ENCODE peak calls at places on chromosomes 11 and 22, in nine cellular contexts. C is HepG2, K is A549, Q is Karpas-422, Z is mesenchymal stem cell, H is DND-41, A is hepatocyte, R is SK-N-SH, J is GM23248. S is an unnamed sample.

GRCh38 chr22:43099095-43099494 is 9.9 kb upstream of the TTLL1 start:
- DNase-seq in C (no peak), K (no peak), Q (no peak), Z (no peak), H (no peak), A (no peak), R (no peak), J (no peak), S (no peak)

GRCh38 chr11:2158966-2159365 is 2.0 kb downstream of the INS start:
- DNase-seq in C (no peak), K (no peak), Q (no peak), Z (no peak), H (no peak), A (no peak), R (no peak), J (no peak), S (no peak)

GRCh38 chr11:134155946-134156865 is 67.6 kb downstream of the NCAPD3 start:
- DNase-seq in C (no peak), K (no peak), Q (no peak), Z (no peak), H (no peak), A (no peak), R (no peak), J (no peak), S (no peak)

GRCh38 chr11:45820211-45820857 is 15.4 kb downstream of the SLC35C1 start:
- DNase-seq in C (no peak), K (no peak), Q (no peak), Z (no peak), H (no peak), A (no peak), R (no peak), J (no peak), S (no peak)

GRCh38 chr11:3341298-3341697 is 37.6 kb downstream of the ZNF195 start:
- DNase-seq in C (peak; percentile 28), K (no peak), Q (peak; percentile 93), Z (no peak), H (peak; percentile 67), A (peak; percentile 50), R (peak; percentile 65), J (peak; percentile 64), S (no peak)

GRCh38 chr11:87451400-87451799 is 413.7 kb downstream of the TMEM135 start:
- DNase-seq in C (no peak), K (no peak), Q (no peak), Z (peak; percentile 21), H (no peak), A (no peak), R (no peak), J (no peak), S (no peak)

GRCh38 chr11:102400603-102401002 is 52.0 kb downstream of the TMEM123 start:
- DNase-seq in C (no peak), K (no peak), Q (no peak), Z (no peak), H (no peak), A (no peak), R (no peak), J (no peak), S (no peak)

GRCh38 chr22:28024422-28024888 is 105.4 kb upstream of the PITPNB start:
- DNase-seq in C (no peak), K (no peak), Q (no peak), Z (no peak), H (no peak), A (no peak), R (peak; percentile 10), J (no peak), S (no peak)

DNA sequence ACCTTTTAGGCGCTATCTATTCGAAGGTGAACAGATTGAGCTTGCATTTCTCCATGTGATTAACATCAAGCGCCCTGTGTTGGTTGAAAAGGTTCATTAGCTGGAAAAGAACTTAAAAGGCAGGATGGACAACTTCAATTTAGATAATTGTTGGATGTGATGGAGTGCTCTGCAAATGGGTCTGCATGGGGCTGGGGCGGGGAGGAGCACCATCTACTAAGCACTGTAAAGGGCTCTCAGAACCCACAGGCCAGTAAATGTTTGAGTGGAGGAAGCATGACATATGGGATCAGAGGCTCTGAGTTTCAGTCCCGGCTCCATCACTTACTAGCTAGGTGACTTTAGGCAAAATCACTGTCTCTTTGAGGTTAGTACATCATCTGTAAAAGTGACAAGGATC is 28.2 kb downstream of the ARL14EP start:
- DNase-seq in C (no peak), K (no peak), Q (no peak), Z (no peak), H (no peak), A (no peak), R (no peak), J (no peak), S (no peak)
- H3K4me2 ChIP-seq in C (no peak overlapping the region), K (no peak overlapping the region), Q (no peak overlapping the region), Z (no peak overlapping the region), H (no peak overlapping the region), A (no peak overlapping the region), R (no peak overlapping the region), J (no peak overlapping the region), S (no peak overlapping the region)

GRCh38 chr22:45891471-45891995 is 85.4 kb downstream of the WNT7B start:
- DNase-seq in C (no peak), K (no peak), Q (no peak), Z (no peak), H (no peak), A (no peak), R (no peak), J (no peak), S (no peak)

GRCh38 chr22:45891996-45892621 is 84.9 kb downstream of the WNT7B start:
- DNase-seq in C (no peak), K (no peak), Q (no peak), Z (no peak), H (no peak), A (no peak), R (no peak), J (no peak), S (no peak)

GRCh38 chr22:45892681-45893461 is 84.1 kb downstream of the WNT7B start:
- DNase-seq in C (no peak), K (no peak), Q (no peak), Z (no peak), H (no peak), A (no peak), R (no peak), J (no peak), S (no peak)

GRCh38 chr22:45895436-45896152 is 81.4 kb downstream of the WNT7B start:
- DNase-seq in C (no peak), K (no peak), Q (no peak), Z (no peak), H (no peak), A (no peak), R (no peak), J (no peak), S (no peak)

DNA sequence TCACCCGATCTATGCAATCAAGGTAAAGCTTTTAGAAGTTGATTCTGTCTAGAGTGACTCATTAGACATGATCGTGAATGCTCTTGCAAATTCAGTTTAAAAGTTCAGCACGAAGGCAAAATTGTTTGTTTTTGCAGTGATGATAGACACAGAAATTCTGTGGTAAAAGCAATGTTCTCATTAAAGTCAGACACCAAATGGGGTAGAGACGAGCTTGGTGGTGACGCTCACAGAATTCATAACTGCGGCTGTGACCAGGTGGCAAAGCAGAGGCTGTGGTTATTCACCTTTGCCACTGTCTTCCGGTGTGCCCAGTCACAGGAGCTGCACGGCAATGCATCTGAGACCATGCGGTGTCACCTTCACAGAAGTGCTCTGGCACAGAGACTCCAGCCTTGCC is 83.4 kb downstream of the WNT7B start:
- DNase-seq in C (no peak), K (no peak), Q (no peak), Z (no peak), H (no peak), A (no peak), R (no peak), J (no peak), S (no peak)
- H3K4me2 ChIP-seq in C (no peak overlapping the region), K (no peak overlapping the region), Q (no peak overlapping the region), Z (no peak overlapping the region), H (no peak overlapping the region), A (no peak overlapping the region), R (no peak overlapping the region), J (no peak overlapping the region), S (no peak overlapping the region)

DNA sequence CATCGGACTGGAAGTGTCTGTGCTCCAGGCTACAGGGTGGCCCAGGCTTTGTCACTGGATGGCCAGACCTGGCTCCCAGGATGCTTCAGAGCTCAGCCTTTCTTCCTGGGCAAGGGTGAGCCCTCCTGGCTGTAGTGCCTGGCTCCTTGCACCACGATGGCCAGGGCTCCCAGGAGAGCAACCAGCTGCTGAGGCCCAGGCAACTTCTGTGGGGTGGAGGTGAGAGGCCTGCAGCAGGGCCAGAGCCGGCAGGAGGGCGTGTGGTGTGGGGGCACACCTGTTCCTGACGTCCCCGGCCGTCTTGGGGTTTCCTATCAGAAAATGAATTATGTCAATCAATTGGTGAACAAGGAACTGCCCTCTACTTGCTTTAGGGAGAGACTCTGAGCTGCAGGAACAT is 82.1 kb downstream of the DHCR7 start:
- DNase-seq in C (no peak), K (no peak), Q (no peak), Z (no peak), H (no peak), A (no peak), R (no peak), J (no peak), S (no peak)
- H3K4me2 ChIP-seq in C (no peak overlapping the region), K (no peak overlapping the region), Q (no peak overlapping the region), Z (no peak overlapping the region), H (no peak overlapping the region), A (no peak overlapping the region), R (no peak overlapping the region), J (no peak overlapping the region), S (no peak overlapping the region)

DNA sequence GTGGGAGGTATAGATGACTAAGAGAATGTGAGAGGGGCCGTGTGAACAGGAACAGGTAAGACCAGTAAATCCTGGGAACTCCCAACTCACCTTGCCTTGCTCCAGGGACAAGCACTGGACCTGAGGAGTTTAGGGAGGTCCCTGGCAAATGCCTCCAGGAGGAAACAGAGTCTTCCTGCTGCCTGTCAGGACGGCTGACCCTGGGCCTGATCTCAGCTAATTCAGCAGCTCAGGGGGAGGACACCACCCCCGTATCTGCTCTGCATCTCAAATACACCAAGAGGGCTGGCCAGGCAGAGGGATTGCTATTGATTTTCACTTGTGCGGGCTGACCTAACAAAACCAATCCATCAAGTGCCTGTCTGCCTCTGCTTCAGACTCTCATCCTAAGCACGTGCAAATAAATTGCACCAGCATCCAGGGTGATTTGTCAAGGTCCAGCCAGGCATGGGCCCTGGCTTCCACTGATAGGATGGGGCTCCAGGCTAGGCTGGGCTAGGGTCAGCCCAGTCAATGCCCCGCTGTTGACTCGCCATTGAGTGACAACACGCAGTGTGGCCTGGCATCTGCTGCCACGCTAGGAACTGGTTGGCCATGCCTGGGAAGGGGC is 20.3 kb downstream of the UQCR10 start:
- DNase-seq in C (peak; percentile 59), K (no peak), Q (no peak), Z (no peak), H (no peak), A (peak; percentile 32), R (no peak), J (no peak), S (no peak)
- H3K4me2 ChIP-seq in C (no peak overlapping the region), K (no peak overlapping the region), Q (no peak overlapping the region), Z (no peak overlapping the region), H (no peak overlapping the region), A (no peak overlapping the region), R (no peak overlapping the region), J (no peak overlapping the region), S (no peak overlapping the region)

GRCh38 chr11:8527939-8528338 is 66.1 kb downstream of the STK33 start:
- DNase-seq in C (no peak), K (no peak), Q (no peak), Z (no peak), H (no peak), A (no peak), R (no peak), J (no peak), S (no peak)
- H3K4me2 ChIP-seq in C (no peak overlapping the region), K (no peak overlapping the region), Q (no peak overlapping the region), Z (no peak overlapping the region), H (no peak overlapping the region), A (no peak overlapping the region), R (no peak overlapping the region), J (no peak overlapping the region), S (no peak overlapping the region)

GRCh38 chr11:60923326-60923725 is 934 bp upstream of the TMEM132A start:
- DNase-seq in C (no peak), K (no peak), Q (no peak), Z (no peak), H (no peak), A (no peak), R (peak; percentile 37), J (no peak), S (no peak)
- H3K4me2 ChIP-seq in C (peak overlapping the region; percentile 92), K (peak overlapping the region; percentile 90), Q (no peak overlapping the region), Z (no peak overlapping the region), H (no peak overlapping the region), A (no peak overlapping the region), R (no peak overlapping the region), J (no peak overlapping the region), S (no peak overlapping the region)